ENCODE peak calls at places on chromosomes 12 and 14, in nine cellular contexts. X is mammary epithelial cell, N is lung, G is SK-N-SH, A is OCI-LY7, Q is mesendoderm, R is transverse colon, M is bronchial epithelial cell, Y is hepatocyte. L is an unnamed sample. For H3K36me3, the result is how much of the 10 kb centered on the place peaks cover.

GRCh38 chr14:26204954-26205479 is 392.8 kb downstream of the NOVA1 start:
- DNase-seq in X (no peak), N (no peak), G (peak), A (no peak), Q (peak), R (peak), M (no peak), Y (peak), L (peak)

GRCh38 chr12:108939594-108939993 is 59.7 kb downstream of the DAO start:
- DNase-seq in X (peak), N (no peak), G (no peak), A (peak), Q (peak), R (no peak), M (peak), Y (peak), L (peak)

GRCh38 chr12:130509454-130509853 is 171.8 kb downstream of the PIWIL1 start:
- DNase-seq in X (no peak), N (no peak), G (no peak), A (no peak), Q (no peak), R (no peak), M (no peak), Y (no peak), L (no peak)

GRCh38 chr14:35380794-35381193 is 23.8 kb downstream of the NFKBIA start:
- DNase-seq in X (no peak), N (no peak), G (no peak), A (no peak), Q (no peak), R (peak), M (no peak), Y (peak), L (no peak)

GRCh38 chr12:21478756-21479455 is 22.5 kb downstream of the RECQL start:
- DNase-seq in X (no peak), N (no peak), G (no peak), A (no peak), Q (no peak), R (no peak), M (no peak), Y (no peak), L (no peak)

GRCh38 chr14:72262771-72263170 is 330.5 kb downstream of the RGS6 start:
- DNase-seq in X (no peak), N (no peak), G (no peak), A (no peak), Q (no peak), R (no peak), M (no peak), Y (no peak), L (no peak)

GRCh38 chr14:90985601-90986242 is 74.7 kb downstream of the RPS6KA5 start:
- DNase-seq in X (no peak), N (no peak), G (no peak), A (peak), Q (no peak), R (no peak), M (no peak), Y (no peak), L (no peak)

GRCh38 chr12:117140397-117141096 is 41.3 kb upstream of the TESC start:
- DNase-seq in X (no peak), N (peak), G (no peak), A (no peak), Q (no peak), R (peak), M (no peak), Y (no peak), L (no peak)

GRCh38 chr14:100882026-100882967 is 21.2 kb downstream of the RTL1 start:
- DNase-seq in X (no peak), N (no peak), G (no peak), A (no peak), Q (no peak), R (no peak), M (no peak), Y (no peak), L (no peak)

DNA sequence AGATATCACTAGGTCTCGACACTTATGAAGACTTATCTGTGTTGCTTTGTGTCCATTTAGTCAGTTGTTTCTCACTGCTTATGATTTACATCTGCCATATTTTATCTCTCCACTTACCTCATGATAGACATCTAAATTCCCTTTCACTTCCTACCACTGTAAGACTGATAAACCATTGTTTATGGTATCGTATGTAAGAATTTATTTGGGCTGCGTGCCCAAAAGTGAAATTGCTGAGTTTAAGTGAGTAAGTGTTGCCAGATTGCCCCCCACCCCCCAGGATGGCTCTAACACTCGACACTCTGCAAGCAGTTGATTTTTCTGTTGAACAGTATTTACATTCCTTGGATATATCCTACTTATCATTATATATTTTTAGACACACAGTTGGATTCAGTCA is 69.9 kb upstream of the MON2 start:
- DNase-seq in X (no peak), N (no peak), G (no peak), A (no peak), Q (no peak), R (no peak), M (no peak), Y (no peak), L (no peak)
- H3K36me3 ChIP-seq in X (under half), N (under half), G (half or more), A (half or more), Q (under half), R (half or more), M (under half), Y (under half), L (under half)

GRCh38 chr12:24945822-24946221 is 3.1 kb downstream of the BCAT1 start:
- DNase-seq in X (no peak), N (no peak), G (no peak), A (no peak), Q (no peak), R (no peak), M (no peak), Y (no peak), L (no peak)

GRCh38 chr12:24944598-24944975 is 4.3 kb downstream of the BCAT1 start:
- DNase-seq in X (no peak), N (no peak), G (no peak), A (no peak), Q (no peak), R (no peak), M (no peak), Y (no peak), L (no peak)

GRCh38 chr12:24947541-24948451 is 1.1 kb downstream of the BCAT1 start:
- DNase-seq in X (no peak), N (no peak), G (no peak), A (peak), Q (peak), R (no peak), M (no peak), Y (no peak), L (no peak)

GRCh38 chr12:24945039-24945438 is 3.9 kb downstream of the BCAT1 start:
- DNase-seq in X (no peak), N (no peak), G (no peak), A (no peak), Q (no peak), R (no peak), M (peak), Y (no peak), L (no peak)

GRCh38 chr12:24943947-24944597 is 4.8 kb downstream of the BCAT1 start:
- DNase-seq in X (no peak), N (no peak), G (no peak), A (no peak), Q (no peak), R (no peak), M (no peak), Y (no peak), L (no peak)
- H3K4me3 ChIP-seq in X (no peak), N (no peak), G (no peak), A (no peak), Q (no peak), R (no peak), M (no peak), Y (no peak), L (no peak)

DNA sequence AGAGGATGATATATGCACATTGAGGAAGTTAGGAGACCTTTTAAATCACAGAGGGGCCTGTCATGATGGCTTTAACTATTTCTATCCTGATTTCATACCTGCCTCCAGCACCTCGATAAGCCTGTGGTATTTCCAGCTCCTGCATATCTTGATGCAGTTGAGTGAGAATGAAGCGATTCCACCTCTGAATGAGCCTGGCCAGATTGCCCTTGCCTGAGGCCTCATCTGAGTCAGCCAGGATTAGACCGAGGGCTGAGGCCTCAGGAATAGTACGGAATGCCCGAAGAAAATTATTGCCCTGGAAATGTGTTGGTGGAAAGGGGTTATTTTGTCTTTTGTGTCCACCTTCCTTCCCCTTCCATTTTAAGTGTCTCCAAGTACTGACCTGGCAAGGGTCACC is 8.4 kb upstream of the CNPY2 start:
- DNase-seq in X (no peak), N (no peak), G (no peak), A (no peak), Q (no peak), R (no peak), M (no peak), Y (no peak), L (no peak)
- H3K36me3 ChIP-seq in X (under half), N (under half), G (under half), A (half or more), Q (under half), R (half or more), M (under half), Y (under half), L (under half)

GRCh38 chr12:11787437-11787836 is 138.0 kb downstream of the ETV6 start:
- DNase-seq in X (no peak), N (no peak), G (no peak), A (no peak), Q (no peak), R (no peak), M (no peak), Y (no peak), L (no peak)

GRCh38 chr12:11782914-11783420 is 133.5 kb downstream of the ETV6 start:
- DNase-seq in X (no peak), N (no peak), G (no peak), A (no peak), Q (no peak), R (no peak), M (no peak), Y (no peak), L (no peak)

GRCh38 chr12:11786638-11787365 is 137.3 kb downstream of the ETV6 start:
- DNase-seq in X (no peak), N (no peak), G (no peak), A (no peak), Q (no peak), R (no peak), M (no peak), Y (no peak), L (no peak)

GRCh38 chr12:11787921-11788849 is 138.7 kb downstream of the ETV6 start:
- DNase-seq in X (no peak), N (no peak), G (no peak), A (peak), Q (no peak), R (no peak), M (no peak), Y (no peak), L (no peak)

GRCh38 chr12:11785722-11786121 is 136.2 kb downstream of the ETV6 start:
- DNase-seq in X (peak), N (no peak), G (no peak), A (no peak), Q (no peak), R (no peak), M (peak), Y (no peak), L (no peak)
- H3K4me3 ChIP-seq in X (no peak), N (no peak), G (no peak), A (no peak), Q (no peak), R (no peak), M (no peak), Y (no peak), L (no peak)

L was measured in H7.